ENCODE peak calls at places on chromosomes 12 and 14, in six cellular contexts. T, Q, Z, O, A and C are unnamed samples.

GRCh38 chr14:28765907-28766504 is 581 bp upstream of the FOXG1 start:
- DNase-seq in Z (no peak), O (no peak), A (no peak), T (peak), Q (no peak), C (no peak)

GRCh38 chr12:119749666-119750065 is 81.7 kb downstream of the PRKAB1 start:
- DNase-seq in A (no peak), O (no peak), T (no peak), Z (no peak), Q (no peak), C (no peak)

GRCh38 chr12:22312336-22312735 is 22.2 kb downstream of the ST8SIA1 start:
- DNase-seq in O (no peak), Z (peak), Q (no peak), T (no peak), A (no peak), C (no peak)

GRCh38 chr14:73743431-73743931 is 29.3 kb upstream of the PNMA1 start:
- DNase-seq in Q (no peak), T (no peak), O (peak), A (no peak), Z (no peak), C (peak)

GRCh38 chr12:53476769-53477209 is 22.5 kb downstream of the MAP3K12 start:
- DNase-seq in Z (no peak), A (no peak), Q (no peak), T (peak), O (no peak), C (no peak)

GRCh38 chr12:122918827-122919226 is 22.9 kb upstream of the VPS37B start:
- DNase-seq in T (no peak), A (no peak), Q (no peak), Z (no peak), O (no peak), C (no peak)

GRCh38 chr12:122399592-122400373 is 22.7 kb downstream of the CLIP1 start:
- DNase-seq in Z (peak), Q (no peak), T (peak), O (peak), A (no peak), C (no peak)

GRCh38 chr14:59189281-59189821 is 884 bp downstream of the DAAM1 start:
- DNase-seq in Q (no peak), T (peak), A (no peak), Z (no peak), O (no peak), C (no peak)

GRCh38 chr14:104510794-104511611 is 68.6 kb upstream of the C14orf180 start:
- DNase-seq in Q (no peak), O (no peak), A (no peak), Z (no peak), T (no peak), C (no peak)

GRCh38 chr12:112916270-112916669 is 9.5 kb downstream of the OAS1 start:
- DNase-seq in A (no peak), Q (no peak), Z (no peak), O (no peak), T (no peak), C (no peak)

GRCh38 chr12:15580431-15580830 is 208.8 kb downstream of the EPS8 start:
- DNase-seq in Z (no peak), O (no peak), Q (no peak), A (no peak), T (no peak), C (no peak)

GRCh38 chr12:50088577-50089335 is 3.6 kb downstream of the SMARCD1 start:
- DNase-seq in Z (peak), T (peak), O (no peak), A (no peak), Q (peak), C (no peak)

GRCh38 chr12:106709068-106709511 is 65.4 kb upstream of the RIC8B start:
- DNase-seq in T (no peak), Z (no peak), Q (no peak), O (no peak), A (no peak), C (no peak)

GRCh38 chr12:64665506-64665905 is 55.2 kb downstream of the RASSF3 start:
- DNase-seq in Q (peak), O (no peak), A (no peak), T (no peak), Z (no peak), C (no peak)

GRCh38 chr12:130870442-130871285 is 1.2 kb upstream of the RAN start:
- DNase-seq in O (peak), Z (peak), T (peak), A (peak), Q (peak), C (peak)

GRCh38 chr14:102824832-102825231 is 47.6 kb downstream of the TRAF3 start:
- DNase-seq in T (no peak), O (no peak), A (no peak), Z (no peak), Q (no peak), C (no peak)

GRCh38 chr14:77268989-77269595 is 1.9 kb downstream of the NGB start:
- DNase-seq in A (no peak), Q (no peak), Z (no peak), T (no peak), O (no peak), C (no peak)

GRCh38 chr14:63676615-63677014 is 34.9 kb upstream of the WDR89 start:
- DNase-seq in Q (no peak), A (no peak), O (no peak), T (no peak), Z (no peak), C (no peak)

GRCh38 chr14:106489112-106489881 is 962.9 kb downstream of the TMEM121 start:
- DNase-seq in Z (no peak), Q (no peak), T (no peak), A (no peak), O (no peak), C (no peak)

GRCh38 chr14:22039938-22040780 is 366.5 kb upstream of the OR4E1 start:
- DNase-seq in A (no peak), O (no peak), Z (peak), T (no peak), Q (no peak), C (no peak)

GRCh38 chr14:80310950-80311349 is 99.6 kb upstream of the DIO2 start:
- DNase-seq in A (no peak), Z (no peak), T (no peak), Q (no peak), O (no peak), C (no peak)

GRCh38 chr12:70648831-70649230 is 11.6 kb upstream of the PTPRB start:
- DNase-seq in T (no peak), A (no peak), Q (no peak), O (no peak), Z (no peak), C (no peak)

GRCh38 chr12:65643595-65644386 is 180.5 kb upstream of the HMGA2 start:
- DNase-seq in Q (no peak), T (no peak), Z (no peak), A (no peak), O (no peak), C (no peak)

GRCh38 chr14:57136669-57137068 is 132.0 kb downstream of the EXOC5 start:
- DNase-seq in A (no peak), Z (no peak), Q (no peak), T (no peak), O (no peak), C (no peak)

GRCh38 chr12:104669057-104669770 is 212.5 kb downstream of the CHST11 start:
- DNase-seq in T (no peak), Q (no peak), A (no peak), Z (no peak), O (no peak), C (no peak)

GRCh38 chr14:35533357-35534129 is 421 bp upstream of the INSM2 start:
- DNase-seq in Z (peak), A (no peak), Q (no peak), O (peak), T (peak), C (peak)

GRCh38 chr14:68146812-68147211 is 327.2 kb downstream of the RAD51B start:
- DNase-seq in T (no peak), Q (no peak), A (no peak), Z (no peak), O (no peak), C (no peak)

GRCh38 chr12:62170241-62170640 is 90.0 kb upstream of the USP15 start:
- DNase-seq in O (no peak), T (no peak), Z (no peak), Q (no peak), A (no peak), C (no peak)

GRCh38 chr14:69625299-69626131 is 14.1 kb downstream of the SUSD6 start:
- DNase-seq in Z (no peak), T (no peak), A (no peak), Q (peak), O (no peak), C (peak)

GRCh38 chr14:59771577-59771976 is 99.0 kb downstream of the RTN1 start:
- DNase-seq in O (no peak), T (no peak), A (no peak), Q (no peak), Z (no peak), C (no peak)

GRCh38 chr12:12441891-12442461 is 85.1 kb downstream of the BORCS5 start:
- DNase-seq in Q (no peak), O (no peak), Z (no peak), T (no peak), A (no peak), C (no peak)

GRCh38 chr12:12443482-12443881 is 86.6 kb downstream of the BORCS5 start:
- DNase-seq in T (no peak), Z (no peak), Q (no peak), A (no peak), O (no peak), C (no peak)

GRCh38 chr12:12445165-12445881 is 88.4 kb downstream of the BORCS5 start:
- DNase-seq in T (no peak), Q (no peak), O (no peak), Z (no peak), A (no peak), C (no peak)

GRCh38 chr12:12441051-12441807 is 84.4 kb downstream of the BORCS5 start:
- DNase-seq in O (no peak), Z (no peak), A (no peak), T (no peak), Q (no peak), C (no peak)

GRCh38 chr12:12442548-12443071 is 85.7 kb downstream of the BORCS5 start:
- DNase-seq in Z (no peak), O (no peak), T (peak), Q (no peak), A (no peak), C (no peak)
- TF ChIP-seq TAF1 in Z (no peak), O (no peak), T (no peak), Q (no peak), A (no peak), C (no peak)

GRCh38 chr14:71591929-71592328 is 340.3 kb upstream of the RGS6 start:
- DNase-seq in Q (no peak), O (no peak), Z (no peak), A (no peak), T (no peak), C (no peak)

GRCh38 chr14:71590131-71590530 is 342.1 kb upstream of the RGS6 start:
- DNase-seq in Q (no peak), T (no peak), O (no peak), A (no peak), Z (no peak), C (no peak)

GRCh38 chr14:71594828-71595227 is 337.4 kb upstream of the RGS6 start:
- DNase-seq in A (no peak), Q (no peak), Z (no peak), T (no peak), O (no peak), C (no peak)

GRCh38 chr14:71593966-71594365 is 338.3 kb upstream of the RGS6 start:
- DNase-seq in A (no peak), T (no peak), Q (no peak), O (no peak), Z (no peak), C (no peak)

GRCh38 chr14:71592361-71592760 is 339.9 kb upstream of the RGS6 start:
- DNase-seq in T (no peak), Z (no peak), O (no peak), Q (no peak), A (no peak), C (no peak)
- TF ChIP-seq POLR2A in T (no peak), Z (no peak), O (no peak), Q (no peak), A (no peak), C (no peak)

GRCh38 chr12:120932956-120933526 is 28.9 kb upstream of the SPPL3 start:
- DNase-seq in Z (no peak), Q (no peak), A (no peak), O (no peak), T (no peak), C (no peak)
- TF ChIP-seq TAF1 in Z (no peak), Q (no peak), A (no peak), O (no peak), T (no peak), C (no peak)

DNA sequence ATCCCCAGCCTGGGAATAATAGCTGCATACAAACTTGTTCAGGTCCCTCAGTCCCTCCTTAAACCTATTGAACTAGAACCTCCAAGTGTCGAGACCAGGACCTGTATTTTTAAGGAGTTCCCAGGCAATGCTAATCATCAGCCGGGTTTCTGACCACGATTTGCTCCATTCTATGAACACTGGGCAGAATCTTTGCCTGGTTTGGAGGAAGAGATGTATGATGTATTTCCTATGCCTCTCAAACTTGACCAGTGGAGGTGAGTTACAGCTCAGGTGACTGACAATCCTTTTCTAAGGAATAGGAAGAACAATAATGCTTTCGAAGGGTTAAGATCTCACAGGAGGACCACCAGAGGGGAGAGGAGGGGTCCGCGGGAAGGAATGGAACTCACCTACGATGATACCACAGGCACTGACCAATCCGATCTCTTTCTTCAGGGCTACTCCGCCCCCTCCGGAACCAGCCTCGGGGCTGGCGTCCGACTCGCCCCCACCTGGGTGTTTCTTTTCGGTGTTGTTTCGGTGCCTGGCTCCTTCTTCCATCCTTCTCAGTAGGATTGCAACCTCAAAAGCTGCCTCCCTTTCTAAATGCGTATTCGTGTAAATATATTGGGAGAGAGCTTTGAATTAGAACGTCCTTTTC is 967 bp downstream of the SLC7A8 start:
- DNase-seq in Q (no peak), O (no peak), T (no peak), A (peak), Z (no peak), C (no peak)
- TF ChIP-seq POLR2A in Q (no peak), O (no peak), T (no peak), A (no peak), Z (no peak), C (no peak)

GRCh38 chr14:86714575-86714974 is 1184.6 kb downstream of the FLRT2 start:
- DNase-seq in T (no peak), O (no peak), Q (no peak), Z (no peak), A (no peak), C (no peak)
- TF ChIP-seq TAF1 in T (no peak), O (no peak), Q (no peak), Z (no peak), A (no peak), C (no peak)

DNA sequence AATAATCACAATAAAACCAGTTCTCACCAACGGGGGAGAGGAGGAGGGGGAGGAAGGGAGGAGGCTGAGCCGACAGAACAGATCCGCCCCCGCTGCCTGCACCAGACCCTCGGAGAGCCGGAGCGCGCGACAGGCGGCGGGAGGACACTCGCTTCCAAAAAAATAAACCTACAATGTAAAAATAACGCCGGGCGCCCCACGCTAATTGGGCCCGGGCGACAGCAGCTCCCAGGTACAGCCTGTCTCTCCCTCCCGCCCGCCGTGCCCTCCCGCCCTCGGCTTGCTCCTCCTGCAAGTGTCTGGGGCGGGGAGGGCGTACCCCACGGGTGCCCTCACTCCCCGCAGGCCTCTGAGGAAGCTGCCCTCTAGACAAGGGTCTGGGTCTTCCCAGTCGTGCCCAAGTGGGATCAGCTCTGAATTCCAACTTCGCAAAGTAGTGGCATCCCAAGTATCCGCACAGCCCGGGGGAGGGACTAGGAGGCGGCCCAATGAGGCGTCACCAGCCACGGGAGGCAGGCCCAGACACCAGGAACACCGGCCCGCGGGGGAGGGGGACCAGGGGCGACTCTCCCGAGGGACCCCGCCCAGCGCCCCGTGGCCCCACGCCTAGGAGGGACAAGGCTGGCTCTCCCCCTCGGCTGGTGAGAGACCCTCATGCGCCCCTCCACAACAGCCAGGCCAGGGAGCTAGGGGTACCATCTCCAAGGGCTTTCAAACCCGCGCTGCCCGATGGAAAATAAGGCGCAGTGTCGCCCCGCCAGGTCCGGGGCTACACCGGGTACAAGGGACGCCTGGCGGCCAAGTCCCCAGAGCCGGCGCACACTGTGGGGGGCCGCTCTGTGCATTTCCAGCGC is 1.0 kb downstream of the NCOR2 start:
- DNase-seq in O (peak), Q (no peak), T (peak), A (no peak), Z (peak), C (peak)
- TF ChIP-seq POLR2A in O (no peak), Q (peak), T (peak), A (no peak), Z (no peak), C (no peak)

GRCh38 chr12:47844264-47845020 is 24.7 kb upstream of the HDAC7 start:
- DNase-seq in O (no peak), Q (no peak), A (no peak), T (no peak), Z (no peak), C (no peak)

GRCh38 chr12:47846294-47846996 is 26.7 kb upstream of the HDAC7 start:
- DNase-seq in Q (no peak), T (no peak), Z (no peak), A (no peak), O (no peak), C (no peak)

GRCh38 chr12:47843226-47843980 is 23.7 kb upstream of the HDAC7 start:
- DNase-seq in Z (no peak), O (no peak), A (no peak), Q (no peak), T (no peak), C (no peak)

GRCh38 chr12:47841910-47842309 is 22.2 kb upstream of the HDAC7 start:
- DNase-seq in O (no peak), A (no peak), T (no peak), Q (no peak), Z (no peak), C (no peak)

DNA sequence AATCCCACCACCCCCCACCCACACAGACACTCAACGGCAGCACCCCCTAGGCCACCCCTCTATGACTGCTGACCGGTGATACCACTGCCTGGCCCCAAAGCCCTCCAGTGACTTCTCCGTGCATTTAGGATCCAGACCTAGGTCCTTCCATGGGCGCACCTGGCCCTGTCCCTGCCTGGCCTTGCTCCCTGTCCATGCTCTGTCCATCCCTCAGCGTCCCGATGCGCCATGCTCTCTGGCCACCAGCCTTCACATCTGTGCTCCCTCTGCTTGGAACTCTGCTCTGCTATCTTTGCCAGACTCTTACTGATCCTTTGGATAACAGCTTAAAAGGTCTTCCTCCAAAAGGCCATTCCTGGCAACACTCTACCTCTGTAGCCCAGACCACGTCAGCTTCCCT is 25.4 kb upstream of the HDAC7 start:
- DNase-seq in Q (no peak), T (no peak), Z (no peak), O (no peak), A (no peak), C (no peak)
- TF ChIP-seq TAF1 in Q (no peak), T (no peak), Z (no peak), O (no peak), A (no peak), C (no peak)

GRCh38 chr12:125766091-125766490 is 700.9 kb downstream of the AACS start:
- DNase-seq in T (no peak), A (no peak), Z (no peak), Q (no peak), O (no peak), C (no peak)
- TF ChIP-seq POLR2A in T (no peak), A (no peak), Z (no peak), Q (no peak), O (no peak), C (no peak)